ENCODE peak calls at places on chromosomes 3 and 15, in four cellular contexts. P is H7, B is uterus, N is GM19239. T is an unnamed sample.

GRCh38 chr15:34610388-34610787 is 26.9 kb upstream of the GOLGA8B start:
- DNase-seq in N (no peak), P (no peak), B (no peak), T (no peak)

GRCh38 chr3:186200746-186201145 is 91.9 kb upstream of the ETV5 start:
- DNase-seq in N (no peak), P (no peak), B (no peak), T (no peak)

GRCh38 chr3:48989126-48989795 is 780 bp upstream of the P4HTM start:
- DNase-seq in P (peak), B (peak), N (no peak), T (peak)

GRCh38 chr3:54243960-54244359 is 121.6 kb downstream of the CACNA2D3 start:
- DNase-seq in N (no peak), B (no peak), P (no peak), T (no peak)

GRCh38 chr3:48125026-48125704 is 63.1 kb downstream of the CDC25A start:
- DNase-seq in P (peak), B (no peak), N (no peak), T (peak)

GRCh38 chr3:20776717-20777116 is 590.7 kb upstream of the SGO1 start:
- DNase-seq in B (no peak), N (no peak), P (no peak), T (no peak)

GRCh38 chr15:98649621-98649995 is 1.3 kb downstream of the IGF1R start:
- DNase-seq in N (no peak), P (peak), B (peak), T (peak)

GRCh38 chr15:27043770-27044169 is 72.8 kb downstream of the GABRG3 start:
- DNase-seq in B (no peak), P (no peak), N (no peak), T (no peak)

GRCh38 chr3:143121240-143122088 is 1.9 kb downstream of the CHST2 start:
- DNase-seq in N (peak), B (peak), P (peak), T (peak)

GRCh38 chr3:116939091-116939490 is 229.5 kb downstream of the TUSC7 start:
- DNase-seq in P (no peak), B (no peak), N (no peak), T (no peak)

GRCh38 chr3:188700497-188700896 is 471.3 kb upstream of the TPRG1 start:
- DNase-seq in B (no peak), N (no peak), P (no peak), T (no peak)

GRCh38 chr15:33068007-33068441 is 126.5 kb downstream of the FMN1 start:
- DNase-seq in B (no peak), P (peak), N (peak), T (peak)

GRCh38 chr3:72973031-72973723 is 23.4 kb upstream of the PPP4R2 start:
- DNase-seq in B (peak), P (peak), N (no peak), T (no peak)

GRCh38 chr3:141076821-141077571 is 25.8 kb downstream of the SPSB4 start:
- DNase-seq in P (peak), N (no peak), B (peak), T (peak)

GRCh38 chr3:159882784-159883779 is 105.6 kb upstream of the IL12A start:
- DNase-seq in P (no peak), B (no peak), N (no peak), T (peak)

GRCh38 chr15:63381301-63382192 is at the start of gene CA12:
- DNase-seq in B (peak), N (no peak), P (peak), T (no peak)

GRCh38 chr3:32412887-32413286 is 21.2 kb downstream of the CMTM7 start:
- DNase-seq in B (no peak), P (no peak), N (no peak), T (no peak)

GRCh38 chr3:113898892-113899291 is 48.9 kb upstream of the ZDHHC23 start:
- DNase-seq in P (no peak), N (no peak), B (no peak), T (no peak)

GRCh38 chr15:78061963-78062427 is 15.5 kb downstream of the TBC1D2B start:
- DNase-seq in P (no peak), N (peak), B (no peak), T (peak)

GRCh38 chr3:31370681-31371080 is 162.0 kb upstream of the STT3B start:
- DNase-seq in B (no peak), P (no peak), N (no peak), T (no peak)

GRCh38 chr15:84981711-84982300 is at the start of gene PDE8A:
- DNase-seq in B (no peak), P (peak), N (peak), T (peak)

T was measured in adrenal gland.